ENCODE peak calls at places on chromosomes 16 and 17, in five cellular contexts. V is spleen, R is IMR-90, Z is gastrocnemius medialis, F is uterus. T is an unnamed sample. For H3K4me1, the result is how much of the 10 kb centered on the place peaks cover.

GRCh38 chr16:89600427-89600826 is 13.0 kb upstream of the DPEP1 start:
- DNase-seq in V (no peak), F (no peak), R (no peak), Z (no peak), T (no peak)

GRCh38 chr16:47519037-47519436 is 57.9 kb downstream of the PHKB start:
- DNase-seq in Z (no peak), V (no peak), R (peak), F (no peak), T (no peak)

GRCh38 chr16:27426423-27427408 is 24.7 kb downstream of the IL21R start:
- DNase-seq in V (peak), Z (no peak), F (no peak), R (peak), T (peak)

GRCh38 chr17:38914741-38915638 is 10.4 kb upstream of the LASP1NB start:
- DNase-seq in Z (no peak), R (no peak), V (peak), F (no peak), T (no peak)

GRCh38 chr17:71801301-71801700 is 319.5 kb upstream of the SOX9 start:
- DNase-seq in Z (no peak), V (no peak), F (no peak), R (no peak), T (no peak)

GRCh38 chr17:39950871-39951348 is 11.9 kb upstream of the GSDMA start:
- DNase-seq in V (no peak), Z (no peak), F (no peak), R (no peak), T (no peak)

GRCh38 chr17:78141437-78142112 is 4.6 kb upstream of the C17orf99 start:
- DNase-seq in Z (no peak), R (no peak), V (peak), F (no peak), T (no peak)

GRCh38 chr17:50213026-50214015 is 11.9 kb upstream of the COL1A1 start:
- DNase-seq in R (peak), F (peak), V (no peak), Z (no peak), T (peak)

GRCh38 chr17:4785311-4786110 is 653 bp downstream of the VMO1 start:
- DNase-seq in R (no peak), V (no peak), F (no peak), Z (no peak), T (peak)

GRCh38 chr16:11682655-11683096 is 14.4 kb downstream of the SNN start:
- DNase-seq in V (no peak), F (no peak), Z (no peak), R (peak), T (no peak)

GRCh38 chr16:3101018-3101840 is 2.1 kb upstream of the ZSCAN10 start:
- DNase-seq in F (no peak), Z (no peak), R (no peak), V (peak), T (no peak)

GRCh38 chr17:40950176-40950575 is 12.7 kb upstream of the KRT23 start:
- DNase-seq in Z (peak), V (no peak), F (no peak), R (no peak), T (no peak)

GRCh38 chr16:79278506-79278905 is 322.0 kb downstream of the MAF start:
- DNase-seq in V (peak), R (no peak), Z (no peak), F (no peak), T (no peak)

GRCh38 chr17:15361151-15361550 is 19.8 kb upstream of the TEKT3 start:
- DNase-seq in V (no peak), Z (no peak), F (no peak), R (no peak), T (no peak)

GRCh38 chr16:88593489-88593888 is 23.3 kb downstream of the ZC3H18 start:
- DNase-seq in V (no peak), F (no peak), Z (no peak), R (no peak), T (no peak)

GRCh38 chr16:1941924-1942809 is 832 bp downstream of the MSRB1 start:
- DNase-seq in F (no peak), V (peak), R (no peak), Z (peak), T (peak)

GRCh38 chr17:30580916-30581315 is 103.7 kb downstream of the GOSR1 start:
- DNase-seq in V (no peak), Z (no peak), F (no peak), R (no peak), T (no peak)

GRCh38 chr17:36921131-36921851 is 16.0 kb upstream of the LHX1 start:
- DNase-seq in F (no peak), R (peak), V (no peak), Z (no peak), T (no peak)

GRCh38 chr17:82303944-82304808 is 13.2 kb downstream of the CD7 start:
- DNase-seq in R (no peak), V (no peak), F (no peak), Z (no peak), T (no peak)

GRCh38 chr17:27345141-27345904 is 51.4 kb downstream of the WSB1 start:
- DNase-seq in V (no peak), R (peak), F (peak), Z (no peak), T (no peak)

GRCh38 chr16:19745286-19746018 is 27.4 kb downstream of the IQCK start:
- DNase-seq in Z (no peak), R (peak), V (no peak), F (no peak), T (no peak)

GRCh38 chr16:65876200-65876498 is 490.3 kb upstream of the CDH5 start:
- DNase-seq in V (no peak), R (peak), F (no peak), Z (no peak), T (no peak)

GRCh38 chr17:34275881-34276280 is 5.9 kb downstream of the CCL7 start:
- DNase-seq in R (peak), V (no peak), Z (no peak), F (no peak), T (no peak)

DNA sequence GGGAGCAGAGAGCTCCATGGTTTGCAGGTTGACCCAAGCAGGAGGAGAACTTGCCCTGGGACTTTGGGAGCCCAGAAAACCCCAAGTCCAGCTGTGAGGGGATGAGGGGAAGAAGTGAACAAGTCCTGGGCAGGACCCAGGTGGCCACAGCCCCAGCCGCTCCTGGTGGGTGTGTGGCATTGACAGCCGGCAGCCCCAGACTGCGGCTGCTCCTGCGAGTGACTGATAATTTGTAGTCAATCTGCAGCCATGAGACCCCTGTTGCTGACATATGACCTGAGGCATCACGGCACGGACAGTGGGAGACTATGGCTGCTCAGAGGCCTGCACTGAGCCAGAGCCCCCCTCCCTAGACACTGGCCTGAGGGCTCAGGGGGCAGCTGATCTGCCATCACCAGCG is 66.4 kb downstream of the PRMT7 start:
- DNase-seq in Z (no peak), R (no peak), F (no peak), V (no peak), T (no peak)
- H3K4me1 ChIP-seq in Z (under half), R (under half), F (under half), V (under half), T (under half)

GRCh38 chr16:4257646-4258556 is 14.9 kb downstream of the TFAP4 start:
- DNase-seq in F (no peak), R (no peak), V (no peak), Z (no peak), T (peak)

GRCh38 chr16:4249546-4249945 is 7.7 kb upstream of the SRL start:
- DNase-seq in F (no peak), R (no peak), V (no peak), Z (no peak), T (no peak)

DNA sequence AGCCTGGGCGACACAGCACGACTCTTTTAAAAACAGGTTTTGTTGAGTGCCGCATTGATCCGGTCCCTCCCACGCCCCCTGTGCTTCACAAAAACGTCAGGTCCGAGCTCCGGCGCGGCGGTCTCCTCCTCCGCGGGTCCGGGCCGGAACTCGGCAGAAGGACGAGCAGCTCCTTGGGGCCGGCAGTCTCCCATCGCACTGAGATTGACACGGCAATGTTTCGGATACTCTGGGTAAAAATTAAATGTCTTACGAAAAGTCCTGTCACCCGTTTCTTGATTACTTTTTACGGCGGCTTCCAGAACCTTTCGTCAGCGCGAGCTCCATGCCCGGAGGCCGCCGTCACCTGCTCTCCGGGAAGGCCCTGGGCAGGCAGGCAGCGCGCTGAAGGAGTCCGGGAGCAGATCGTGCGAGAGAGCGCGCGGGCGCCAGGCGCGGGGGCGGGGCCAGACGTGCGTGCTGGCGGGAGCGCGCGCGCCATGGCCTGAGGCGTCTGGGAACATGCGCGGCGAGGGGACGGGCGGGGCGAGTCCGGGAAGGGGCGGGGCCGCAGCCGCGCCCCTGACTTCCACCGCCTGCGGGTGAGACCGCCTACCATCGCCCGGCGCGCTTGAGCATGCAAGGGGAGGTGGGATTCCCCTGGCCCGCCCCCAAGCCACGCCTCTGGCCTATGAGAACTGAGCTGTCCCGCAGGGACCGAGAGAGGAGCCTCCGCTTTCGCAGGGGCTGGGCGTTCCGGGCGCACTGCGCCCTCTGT is 11.7 kb upstream of the SRL start:
- DNase-seq in F (peak), Z (peak), V (peak), R (peak), T (peak)
- TF ChIP-seq POLR2A in F (peak), Z (peak), V (no peak), R (peak), T (peak)

DNA sequence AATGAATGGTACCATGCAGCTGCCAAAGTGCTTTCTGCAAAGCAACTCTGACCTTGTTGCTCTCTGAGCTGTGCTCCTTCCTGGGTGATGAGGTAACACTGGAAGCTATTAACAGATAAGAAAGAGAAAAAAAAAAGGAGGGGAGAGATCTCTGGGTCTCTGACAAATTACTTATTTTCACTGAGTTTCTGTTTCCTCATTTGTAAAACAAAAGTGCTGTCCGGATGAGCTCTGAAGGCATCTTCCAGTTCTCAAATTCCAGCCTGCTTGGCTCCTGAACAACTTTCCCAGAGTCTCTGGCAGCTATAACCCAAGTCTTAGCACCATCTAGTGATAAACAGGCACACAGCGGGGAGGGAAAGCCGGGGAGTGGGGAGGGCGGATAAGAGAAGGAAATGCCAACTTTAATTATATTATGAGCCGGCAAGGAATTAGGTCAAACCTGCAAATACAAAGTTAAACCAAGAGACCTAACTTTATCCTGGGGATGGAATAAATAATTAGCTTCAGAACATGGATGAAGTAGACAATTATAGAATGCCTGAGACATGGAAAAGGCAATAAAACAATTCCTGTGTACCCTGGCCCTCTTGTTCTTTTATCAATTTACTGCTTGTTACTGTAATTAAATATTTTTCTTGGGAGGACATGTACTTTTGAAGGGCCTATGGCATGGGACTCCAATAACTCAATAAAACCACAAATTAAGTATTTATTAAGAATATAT is 61.3 kb upstream of the KIFC3 start:
- DNase-seq in F (peak), Z (peak), V (no peak), R (peak), T (no peak)
- H3K4me1 ChIP-seq in F (under half), Z (under half), V (under half), R (under half), T (under half)

DNA sequence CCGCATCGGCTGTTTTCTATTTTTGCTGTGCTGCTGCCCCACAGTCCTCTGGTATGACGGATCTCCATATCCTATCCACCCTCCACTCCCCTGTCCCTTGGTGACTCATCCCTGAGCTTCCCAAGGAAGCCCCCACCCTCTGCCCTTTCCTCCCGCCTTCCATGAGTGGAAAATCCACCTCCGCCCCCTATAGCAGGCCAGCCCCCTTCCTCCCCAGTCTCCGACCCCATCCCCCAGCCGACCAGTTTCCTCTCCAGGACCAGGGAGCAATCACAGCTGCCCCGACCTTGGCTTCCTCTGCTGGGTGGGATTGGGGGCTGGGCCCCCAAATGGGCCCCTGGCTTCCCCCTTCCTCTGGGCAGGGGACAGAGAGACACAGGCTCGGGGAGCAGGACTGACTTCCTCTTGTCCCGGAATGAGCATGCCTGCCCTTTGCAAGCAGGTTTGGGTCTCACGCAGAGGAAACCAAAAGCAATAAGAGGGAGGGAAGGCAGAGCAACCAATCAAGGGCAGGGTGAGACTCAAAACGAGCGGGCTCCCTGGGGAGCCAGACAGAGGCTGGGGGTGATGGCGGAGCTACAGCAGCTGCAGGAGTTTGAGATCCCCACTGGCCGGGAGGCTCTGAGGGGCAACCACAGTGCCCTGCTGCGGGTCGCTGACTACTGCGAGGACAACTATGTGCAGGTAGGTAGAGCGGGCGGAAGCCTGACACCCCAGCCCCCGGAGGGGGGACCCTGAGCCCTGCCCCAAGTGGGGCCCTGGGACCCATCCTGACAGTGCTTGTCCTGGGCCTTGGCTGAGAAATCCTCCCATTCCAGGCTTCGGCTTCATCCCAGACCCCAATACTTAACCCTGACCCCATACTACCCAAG is at the start of the genes ABI3 and GNGT2:
- DNase-seq in F (peak), V (peak), R (peak), Z (no peak), T (peak)
- TF ChIP-seq POLR2A in F (peak), V (no peak), R (no peak), Z (no peak), T (peak)

GRCh38 chr17:57444632-57445031 is 188.3 kb downstream of the MSI2 start:
- DNase-seq in F (no peak), Z (no peak), V (no peak), R (no peak), T (no peak)
- H3K4me1 ChIP-seq in F (under half), Z (half or more), V (half or more), R (under half), T (under half)

DNA sequence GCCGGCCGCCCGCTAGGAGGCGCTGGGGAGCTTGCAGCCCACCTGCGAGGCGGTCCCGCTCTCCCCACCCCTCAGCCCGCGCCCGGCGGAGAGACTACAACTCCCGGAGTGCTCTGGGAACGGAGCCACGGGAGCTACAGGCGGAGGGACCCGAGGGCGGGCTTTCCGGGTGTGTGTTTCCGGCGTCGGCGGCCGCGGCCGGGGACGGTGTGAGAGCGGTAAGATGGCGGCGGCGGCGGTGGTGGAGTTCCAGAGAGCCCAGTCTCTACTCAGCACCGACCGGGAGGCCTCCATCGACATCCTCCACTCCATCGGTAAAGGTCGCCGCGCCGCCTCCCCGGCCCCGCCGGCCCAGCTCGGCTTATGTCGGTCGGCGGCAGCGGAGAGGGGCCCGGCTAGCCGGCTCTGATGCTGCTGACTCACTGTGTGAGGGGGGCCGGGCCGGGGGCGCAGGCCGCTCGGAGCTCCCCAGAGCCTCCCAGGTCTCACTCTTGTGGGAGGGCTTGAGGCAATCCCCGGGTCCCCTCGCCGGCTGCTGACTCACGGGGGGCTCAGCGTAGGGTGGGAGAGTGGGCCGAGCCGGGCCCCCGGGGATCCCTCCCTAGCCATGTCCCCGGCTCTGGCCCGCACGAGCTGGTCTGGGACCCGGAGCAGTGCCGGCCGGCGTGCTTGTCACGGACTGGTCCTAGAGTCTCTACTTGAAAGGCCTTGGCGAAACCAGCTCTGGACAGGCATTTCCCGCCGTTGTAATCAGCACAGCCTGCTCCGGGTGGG is at the start of gene PSMD11:
- DNase-seq in R (peak), V (peak), Z (peak), F (peak), T (peak)
- TF ChIP-seq POLR2A in R (peak), V (peak), Z (peak), F (peak), T (peak)

DNA sequence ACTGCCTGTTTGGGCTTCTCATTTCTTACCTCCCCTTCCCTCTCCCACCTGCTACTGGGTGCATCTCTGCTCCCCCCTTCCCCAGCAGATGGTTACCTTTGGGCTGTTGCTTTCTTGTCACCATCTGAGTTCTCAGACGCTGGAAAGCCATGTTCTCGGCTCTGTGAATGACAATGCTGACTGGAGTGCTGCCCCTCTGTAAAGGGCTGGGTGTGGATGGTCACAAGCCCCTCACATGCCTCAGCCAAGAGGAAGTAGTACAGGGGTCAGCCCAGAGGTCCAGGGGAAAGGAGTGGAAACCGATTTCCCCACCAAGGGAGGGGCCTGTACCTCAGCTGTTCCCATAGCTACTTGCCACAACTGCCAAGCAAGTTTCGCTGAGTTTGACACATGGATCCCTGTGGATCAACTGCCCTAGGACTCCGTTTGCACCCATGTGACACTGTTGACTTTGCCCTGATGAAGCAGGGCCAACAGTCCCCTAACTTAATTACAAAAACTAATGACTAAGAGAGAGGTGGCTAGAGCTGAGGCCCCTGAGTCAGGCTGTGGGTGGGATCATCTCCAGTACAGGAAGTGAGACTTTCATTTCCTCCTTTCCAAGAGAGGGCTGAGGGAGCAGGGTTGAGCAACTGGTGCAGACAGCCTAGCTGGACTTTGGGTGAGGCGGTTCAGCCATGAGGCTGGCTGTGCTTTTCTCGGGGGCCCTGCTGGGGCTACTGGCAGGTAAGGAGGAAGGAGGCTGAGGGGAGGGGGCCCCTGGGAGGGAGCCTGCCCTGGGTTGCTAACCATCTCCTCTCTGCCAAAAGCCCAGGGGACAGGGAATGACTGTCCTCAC is at the start of gene CD68:
- DNase-seq in R (peak), V (no peak), F (peak), Z (peak), T (no peak)
- H3K4me1 ChIP-seq in R (under half), V (half or more), F (under half), Z (half or more), T (half or more)

GRCh38 chr17:18182190-18182977 is 1.2 kb upstream of the ALKBH5 start:
- DNase-seq in F (peak), V (no peak), R (no peak), Z (peak), T (no peak)
- TF ChIP-seq POLR2A in F (no peak), V (no peak), R (no peak), Z (no peak), T (no peak)

GRCh38 chr16:85151079-85151602 is 38.9 kb upstream of the CIBAR2 start:
- DNase-seq in R (no peak), F (no peak), Z (no peak), V (no peak), T (no peak)
- H3K4me1 ChIP-seq in R (under half), F (under half), Z (half or more), V (under half), T (under half)

T was measured in upper lobe of left lung.